ENCODE peak calls at places on chromosomes 2 and 18, in ten cellular contexts. One of them, this sample, is unnamed.

GRCh38 chr2:71799013-71799575 is 345.7 kb downstream of the DYSF start:
- DNase-seq in NCI-H748 treated with DMSO at 0.1 percent for 48 hours: no peak
- DNase-seq in glutamatergic neuron: no peak
- DNase-seq in stimulated activated CD8-positive, alpha-beta memory T cell treated with anti-CD3 and anti-CD28 coated beads, Interleukin-15, amount 100 ng/mL, for 24 hours: no peak
- DNase-seq in AG08395: no peak
- DNase-seq in left ventricle myocardium inferior: no peak
- DNase-seq in activated CD4-positive, alpha-beta T cell treated with anti-CD3 and anti-CD28 coated beads for 1 hour: no peak
- DNase-seq in stimulated activated naive B cell treated with anti-CD40 and anti-IgM and Interleukin-4, amounts not matched to agents 10 μg/mL and 1 μg/mL and 100 μg/mL, for 72 hours: no peak
- DNase-seq in OCI-LY7: no peak
- DNase-seq in aorta: no peak
- DNase-seq in this sample: no peak

GRCh38 chr2:43047187-43047780 is 179.1 kb downstream of the ZFP36L2 start:
- DNase-seq in stimulated activated naive B cell treated with anti-CD40 and anti-IgM and Interleukin-4, amounts not matched to agents 10 μg/mL and 1 μg/mL and 100 μg/mL, for 72 hours: no peak
- DNase-seq in activated CD4-positive, alpha-beta T cell treated with anti-CD3 and anti-CD28 coated beads for 1 hour: no peak
- DNase-seq in stimulated activated CD8-positive, alpha-beta memory T cell treated with anti-CD3 and anti-CD28 coated beads, Interleukin-15, amount 100 ng/mL, for 24 hours: no peak
- DNase-seq in AG08395: no peak
- DNase-seq in left ventricle myocardium inferior: no peak
- DNase-seq in OCI-LY7: no peak
- DNase-seq in NCI-H748 treated with DMSO at 0.1 percent for 48 hours: no peak
- DNase-seq in aorta: peak
- DNase-seq in glutamatergic neuron: no peak
- DNase-seq in this sample: no peak

GRCh38 chr2:58291726-58292430 is 50.8 kb upstream of the FANCL start:
- DNase-seq in NCI-H748 treated with DMSO at 0.1 percent for 48 hours: peak
- DNase-seq in aorta: no peak
- DNase-seq in stimulated activated CD8-positive, alpha-beta memory T cell treated with anti-CD3 and anti-CD28 coated beads, Interleukin-15, amount 100 ng/mL, for 24 hours: no peak
- DNase-seq in activated CD4-positive, alpha-beta T cell treated with anti-CD3 and anti-CD28 coated beads for 1 hour: no peak
- DNase-seq in left ventricle myocardium inferior: no peak
- DNase-seq in stimulated activated naive B cell treated with anti-CD40 and anti-IgM and Interleukin-4, amounts not matched to agents 10 μg/mL and 1 μg/mL and 100 μg/mL, for 72 hours: no peak
- DNase-seq in AG08395: no peak
- DNase-seq in OCI-LY7: no peak
- DNase-seq in glutamatergic neuron: no peak
- DNase-seq in this sample: no peak

GRCh38 chr18:24964213-24964612 is 387.8 kb downstream of the ZNF521 start:
- DNase-seq in activated CD4-positive, alpha-beta T cell treated with anti-CD3 and anti-CD28 coated beads for 1 hour: no peak
- DNase-seq in left ventricle myocardium inferior: no peak
- DNase-seq in stimulated activated CD8-positive, alpha-beta memory T cell treated with anti-CD3 and anti-CD28 coated beads, Interleukin-15, amount 100 ng/mL, for 24 hours: no peak
- DNase-seq in aorta: no peak
- DNase-seq in OCI-LY7: peak
- DNase-seq in NCI-H748 treated with DMSO at 0.1 percent for 48 hours: peak
- DNase-seq in AG08395: peak
- DNase-seq in stimulated activated naive B cell treated with anti-CD40 and anti-IgM and Interleukin-4, amounts not matched to agents 10 μg/mL and 1 μg/mL and 100 μg/mL, for 72 hours: peak
- DNase-seq in glutamatergic neuron: no peak
- DNase-seq in this sample: no peak

GRCh38 chr2:3423492-3424170 is 44.1 kb downstream of the TRAPPC12 start:
- DNase-seq in AG08395: peak
- DNase-seq in activated CD4-positive, alpha-beta T cell treated with anti-CD3 and anti-CD28 coated beads for 1 hour: peak
- DNase-seq in left ventricle myocardium inferior: peak
- DNase-seq in glutamatergic neuron: peak
- DNase-seq in aorta: peak
- DNase-seq in stimulated activated CD8-positive, alpha-beta memory T cell treated with anti-CD3 and anti-CD28 coated beads, Interleukin-15, amount 100 ng/mL, for 24 hours: peak
- DNase-seq in NCI-H748 treated with DMSO at 0.1 percent for 48 hours: peak
- DNase-seq in OCI-LY7: peak
- DNase-seq in stimulated activated naive B cell treated with anti-CD40 and anti-IgM and Interleukin-4, amounts not matched to agents 10 μg/mL and 1 μg/mL and 100 μg/mL, for 72 hours: peak
- DNase-seq in this sample: peak

GRCh38 chr2:151665959-151666358 is 68.3 kb downstream of the NEB start:
- DNase-seq in left ventricle myocardium inferior: no peak
- DNase-seq in glutamatergic neuron: no peak
- DNase-seq in OCI-LY7: no peak
- DNase-seq in aorta: no peak
- DNase-seq in activated CD4-positive, alpha-beta T cell treated with anti-CD3 and anti-CD28 coated beads for 1 hour: no peak
- DNase-seq in stimulated activated naive B cell treated with anti-CD40 and anti-IgM and Interleukin-4, amounts not matched to agents 10 μg/mL and 1 μg/mL and 100 μg/mL, for 72 hours: no peak
- DNase-seq in AG08395: no peak
- DNase-seq in stimulated activated CD8-positive, alpha-beta memory T cell treated with anti-CD3 and anti-CD28 coated beads, Interleukin-15, amount 100 ng/mL, for 24 hours: no peak
- DNase-seq in NCI-H748 treated with DMSO at 0.1 percent for 48 hours: no peak
- DNase-seq in this sample: no peak

GRCh38 chr2:32235315-32235714 is 29.4 kb downstream of the NLRC4 start:
- DNase-seq in aorta: no peak
- DNase-seq in left ventricle myocardium inferior: no peak
- DNase-seq in OCI-LY7: no peak
- DNase-seq in activated CD4-positive, alpha-beta T cell treated with anti-CD3 and anti-CD28 coated beads for 1 hour: no peak
- DNase-seq in stimulated activated CD8-positive, alpha-beta memory T cell treated with anti-CD3 and anti-CD28 coated beads, Interleukin-15, amount 100 ng/mL, for 24 hours: no peak
- DNase-seq in NCI-H748 treated with DMSO at 0.1 percent for 48 hours: no peak
- DNase-seq in AG08395: no peak
- DNase-seq in glutamatergic neuron: peak
- DNase-seq in stimulated activated naive B cell treated with anti-CD40 and anti-IgM and Interleukin-4, amounts not matched to agents 10 μg/mL and 1 μg/mL and 100 μg/mL, for 72 hours: no peak
- DNase-seq in this sample: peak

GRCh38 chr2:228629251-228629650 is 447.8 kb upstream of the SPHKAP start:
- DNase-seq in aorta: no peak
- DNase-seq in OCI-LY7: no peak
- DNase-seq in glutamatergic neuron: no peak
- DNase-seq in stimulated activated naive B cell treated with anti-CD40 and anti-IgM and Interleukin-4, amounts not matched to agents 10 μg/mL and 1 μg/mL and 100 μg/mL, for 72 hours: no peak
- DNase-seq in left ventricle myocardium inferior: no peak
- DNase-seq in AG08395: no peak
- DNase-seq in stimulated activated CD8-positive, alpha-beta memory T cell treated with anti-CD3 and anti-CD28 coated beads, Interleukin-15, amount 100 ng/mL, for 24 hours: no peak
- DNase-seq in activated CD4-positive, alpha-beta T cell treated with anti-CD3 and anti-CD28 coated beads for 1 hour: no peak
- DNase-seq in NCI-H748 treated with DMSO at 0.1 percent for 48 hours: no peak
- DNase-seq in this sample: peak

GRCh38 chr2:237765875-237766274 is 32.7 kb upstream of the RBM44 start:
- DNase-seq in stimulated activated CD8-positive, alpha-beta memory T cell treated with anti-CD3 and anti-CD28 coated beads, Interleukin-15, amount 100 ng/mL, for 24 hours: no peak
- DNase-seq in aorta: no peak
- DNase-seq in activated CD4-positive, alpha-beta T cell treated with anti-CD3 and anti-CD28 coated beads for 1 hour: no peak
- DNase-seq in glutamatergic neuron: no peak
- DNase-seq in left ventricle myocardium inferior: no peak
- DNase-seq in OCI-LY7: no peak
- DNase-seq in AG08395: no peak
- DNase-seq in stimulated activated naive B cell treated with anti-CD40 and anti-IgM and Interleukin-4, amounts not matched to agents 10 μg/mL and 1 μg/mL and 100 μg/mL, for 72 hours: no peak
- DNase-seq in NCI-H748 treated with DMSO at 0.1 percent for 48 hours: no peak
- DNase-seq in this sample: no peak

GRCh38 chr2:104872034-104872865 is 18.3 kb downstream of the POU3F3 start:
- DNase-seq in AG08395: no peak
- DNase-seq in NCI-H748 treated with DMSO at 0.1 percent for 48 hours: peak
- DNase-seq in activated CD4-positive, alpha-beta T cell treated with anti-CD3 and anti-CD28 coated beads for 1 hour: no peak
- DNase-seq in OCI-LY7: no peak
- DNase-seq in aorta: no peak
- DNase-seq in stimulated activated CD8-positive, alpha-beta memory T cell treated with anti-CD3 and anti-CD28 coated beads, Interleukin-15, amount 100 ng/mL, for 24 hours: no peak
- DNase-seq in glutamatergic neuron: peak
- DNase-seq in left ventricle myocardium inferior: no peak
- DNase-seq in stimulated activated naive B cell treated with anti-CD40 and anti-IgM and Interleukin-4, amounts not matched to agents 10 μg/mL and 1 μg/mL and 100 μg/mL, for 72 hours: no peak
- DNase-seq in this sample: peak

GRCh38 chr18:41818381-41819355 is 136.4 kb upstream of the PIK3C3 start:
- DNase-seq in stimulated activated CD8-positive, alpha-beta memory T cell treated with anti-CD3 and anti-CD28 coated beads, Interleukin-15, amount 100 ng/mL, for 24 hours: no peak
- DNase-seq in NCI-H748 treated with DMSO at 0.1 percent for 48 hours: no peak
- DNase-seq in stimulated activated naive B cell treated with anti-CD40 and anti-IgM and Interleukin-4, amounts not matched to agents 10 μg/mL and 1 μg/mL and 100 μg/mL, for 72 hours: no peak
- DNase-seq in glutamatergic neuron: no peak
- DNase-seq in left ventricle myocardium inferior: no peak
- DNase-seq in AG08395: no peak
- DNase-seq in OCI-LY7: no peak
- DNase-seq in aorta: no peak
- DNase-seq in activated CD4-positive, alpha-beta T cell treated with anti-CD3 and anti-CD28 coated beads for 1 hour: no peak
- DNase-seq in this sample: no peak

GRCh38 chr18:56431551-56431950 is 206.8 kb downstream of the TXNL1 start:
- DNase-seq in stimulated activated CD8-positive, alpha-beta memory T cell treated with anti-CD3 and anti-CD28 coated beads, Interleukin-15, amount 100 ng/mL, for 24 hours: no peak
- DNase-seq in glutamatergic neuron: no peak
- DNase-seq in stimulated activated naive B cell treated with anti-CD40 and anti-IgM and Interleukin-4, amounts not matched to agents 10 μg/mL and 1 μg/mL and 100 μg/mL, for 72 hours: no peak
- DNase-seq in activated CD4-positive, alpha-beta T cell treated with anti-CD3 and anti-CD28 coated beads for 1 hour: no peak
- DNase-seq in NCI-H748 treated with DMSO at 0.1 percent for 48 hours: no peak
- DNase-seq in left ventricle myocardium inferior: no peak
- DNase-seq in aorta: no peak
- DNase-seq in AG08395: no peak
- DNase-seq in OCI-LY7: no peak
- DNase-seq in this sample: peak

GRCh38 chr2:201758873-201759272 is 21.9 kb downstream of the ALS2 start:
- DNase-seq in activated CD4-positive, alpha-beta T cell treated with anti-CD3 and anti-CD28 coated beads for 1 hour: no peak
- DNase-seq in stimulated activated naive B cell treated with anti-CD40 and anti-IgM and Interleukin-4, amounts not matched to agents 10 μg/mL and 1 μg/mL and 100 μg/mL, for 72 hours: no peak
- DNase-seq in glutamatergic neuron: no peak
- DNase-seq in OCI-LY7: no peak
- DNase-seq in aorta: no peak
- DNase-seq in stimulated activated CD8-positive, alpha-beta memory T cell treated with anti-CD3 and anti-CD28 coated beads, Interleukin-15, amount 100 ng/mL, for 24 hours: no peak
- DNase-seq in AG08395: no peak
- DNase-seq in NCI-H748 treated with DMSO at 0.1 percent for 48 hours: no peak
- DNase-seq in left ventricle myocardium inferior: no peak
- DNase-seq in this sample: no peak

GRCh38 chr2:112644155-112644932 is 1.4 kb upstream of the SLC20A1 start:
- DNase-seq in OCI-LY7: no peak
- DNase-seq in stimulated activated CD8-positive, alpha-beta memory T cell treated with anti-CD3 and anti-CD28 coated beads, Interleukin-15, amount 100 ng/mL, for 24 hours: no peak
- DNase-seq in glutamatergic neuron: no peak
- DNase-seq in left ventricle myocardium inferior: no peak
- DNase-seq in AG08395: no peak
- DNase-seq in aorta: no peak
- DNase-seq in NCI-H748 treated with DMSO at 0.1 percent for 48 hours: no peak
- DNase-seq in activated CD4-positive, alpha-beta T cell treated with anti-CD3 and anti-CD28 coated beads for 1 hour: no peak
- DNase-seq in stimulated activated naive B cell treated with anti-CD40 and anti-IgM and Interleukin-4, amounts not matched to agents 10 μg/mL and 1 μg/mL and 100 μg/mL, for 72 hours: no peak
- DNase-seq in this sample: no peak

GRCh38 chr2:130729311-130730299 is 735 bp downstream of the GPR148 start:
- DNase-seq in aorta: no peak
- DNase-seq in OCI-LY7: no peak
- DNase-seq in stimulated activated naive B cell treated with anti-CD40 and anti-IgM and Interleukin-4, amounts not matched to agents 10 μg/mL and 1 μg/mL and 100 μg/mL, for 72 hours: no peak
- DNase-seq in NCI-H748 treated with DMSO at 0.1 percent for 48 hours: no peak
- DNase-seq in glutamatergic neuron: no peak
- DNase-seq in stimulated activated CD8-positive, alpha-beta memory T cell treated with anti-CD3 and anti-CD28 coated beads, Interleukin-15, amount 100 ng/mL, for 24 hours: no peak
- DNase-seq in left ventricle myocardium inferior: no peak
- DNase-seq in activated CD4-positive, alpha-beta T cell treated with anti-CD3 and anti-CD28 coated beads for 1 hour: no peak
- DNase-seq in AG08395: no peak
- DNase-seq in this sample: no peak

GRCh38 chr2:223026357-223027110 is 25.5 kb upstream of the KCNE4 start:
- DNase-seq in aorta: no peak
- DNase-seq in stimulated activated CD8-positive, alpha-beta memory T cell treated with anti-CD3 and anti-CD28 coated beads, Interleukin-15, amount 100 ng/mL, for 24 hours: no peak
- DNase-seq in AG08395: peak
- DNase-seq in stimulated activated naive B cell treated with anti-CD40 and anti-IgM and Interleukin-4, amounts not matched to agents 10 μg/mL and 1 μg/mL and 100 μg/mL, for 72 hours: no peak
- DNase-seq in activated CD4-positive, alpha-beta T cell treated with anti-CD3 and anti-CD28 coated beads for 1 hour: no peak
- DNase-seq in left ventricle myocardium inferior: no peak
- DNase-seq in OCI-LY7: no peak
- DNase-seq in glutamatergic neuron: no peak
- DNase-seq in NCI-H748 treated with DMSO at 0.1 percent for 48 hours: peak
- DNase-seq in this sample: peak

GRCh38 chr2:239145601-239146000 is 255.2 kb downstream of the HDAC4 start:
- DNase-seq in aorta: no peak
- DNase-seq in stimulated activated CD8-positive, alpha-beta memory T cell treated with anti-CD3 and anti-CD28 coated beads, Interleukin-15, amount 100 ng/mL, for 24 hours: no peak
- DNase-seq in glutamatergic neuron: no peak
- DNase-seq in stimulated activated naive B cell treated with anti-CD40 and anti-IgM and Interleukin-4, amounts not matched to agents 10 μg/mL and 1 μg/mL and 100 μg/mL, for 72 hours: no peak
- DNase-seq in left ventricle myocardium inferior: no peak
- DNase-seq in activated CD4-positive, alpha-beta T cell treated with anti-CD3 and anti-CD28 coated beads for 1 hour: no peak
- DNase-seq in OCI-LY7: no peak
- DNase-seq in AG08395: no peak
- DNase-seq in NCI-H748 treated with DMSO at 0.1 percent for 48 hours: no peak
- DNase-seq in this sample: no peak

GRCh38 chr2:240816584-240817495 is 3.2 kb downstream of the KIF1A start:
- DNase-seq in stimulated activated CD8-positive, alpha-beta memory T cell treated with anti-CD3 and anti-CD28 coated beads, Interleukin-15, amount 100 ng/mL, for 24 hours: no peak
- DNase-seq in AG08395: no peak
- DNase-seq in NCI-H748 treated with DMSO at 0.1 percent for 48 hours: no peak
- DNase-seq in OCI-LY7: no peak
- DNase-seq in glutamatergic neuron: no peak
- DNase-seq in aorta: no peak
- DNase-seq in activated CD4-positive, alpha-beta T cell treated with anti-CD3 and anti-CD28 coated beads for 1 hour: no peak
- DNase-seq in stimulated activated naive B cell treated with anti-CD40 and anti-IgM and Interleukin-4, amounts not matched to agents 10 μg/mL and 1 μg/mL and 100 μg/mL, for 72 hours: no peak
- DNase-seq in left ventricle myocardium inferior: peak
- DNase-seq in this sample: no peak

GRCh38 chr2:39781697-39782096 is 2.6 kb upstream of the THUMPD2 start:
- DNase-seq in NCI-H748 treated with DMSO at 0.1 percent for 48 hours: no peak
- DNase-seq in stimulated activated CD8-positive, alpha-beta memory T cell treated with anti-CD3 and anti-CD28 coated beads, Interleukin-15, amount 100 ng/mL, for 24 hours: no peak
- DNase-seq in AG08395: no peak
- DNase-seq in activated CD4-positive, alpha-beta T cell treated with anti-CD3 and anti-CD28 coated beads for 1 hour: no peak
- DNase-seq in OCI-LY7: no peak
- DNase-seq in left ventricle myocardium inferior: no peak
- DNase-seq in stimulated activated naive B cell treated with anti-CD40 and anti-IgM and Interleukin-4, amounts not matched to agents 10 μg/mL and 1 μg/mL and 100 μg/mL, for 72 hours: no peak
- DNase-seq in aorta: no peak
- DNase-seq in glutamatergic neuron: no peak
- DNase-seq in this sample: no peak

GRCh38 chr2:16508061-16508851 is 157.4 kb downstream of the CYRIA start:
- DNase-seq in NCI-H748 treated with DMSO at 0.1 percent for 48 hours: peak
- DNase-seq in AG08395: peak
- DNase-seq in aorta: peak
- DNase-seq in OCI-LY7: no peak
- DNase-seq in activated CD4-positive, alpha-beta T cell treated with anti-CD3 and anti-CD28 coated beads for 1 hour: no peak
- DNase-seq in left ventricle myocardium inferior: peak
- DNase-seq in stimulated activated CD8-positive, alpha-beta memory T cell treated with anti-CD3 and anti-CD28 coated beads, Interleukin-15, amount 100 ng/mL, for 24 hours: no peak
- DNase-seq in glutamatergic neuron: peak
- DNase-seq in stimulated activated naive B cell treated with anti-CD40 and anti-IgM and Interleukin-4, amounts not matched to agents 10 μg/mL and 1 μg/mL and 100 μg/mL, for 72 hours: peak
- DNase-seq in this sample: peak

GRCh38 chr2:47075361-47076125 is 79.6 kb downstream of the STPG4 start:
- DNase-seq in stimulated activated CD8-positive, alpha-beta memory T cell treated with anti-CD3 and anti-CD28 coated beads, Interleukin-15, amount 100 ng/mL, for 24 hours: no peak
- DNase-seq in glutamatergic neuron: no peak
- DNase-seq in AG08395: no peak
- DNase-seq in NCI-H748 treated with DMSO at 0.1 percent for 48 hours: no peak
- DNase-seq in left ventricle myocardium inferior: no peak
- DNase-seq in OCI-LY7: no peak
- DNase-seq in activated CD4-positive, alpha-beta T cell treated with anti-CD3 and anti-CD28 coated beads for 1 hour: no peak
- DNase-seq in stimulated activated naive B cell treated with anti-CD40 and anti-IgM and Interleukin-4, amounts not matched to agents 10 μg/mL and 1 μg/mL and 100 μg/mL, for 72 hours: no peak
- DNase-seq in aorta: peak
- DNase-seq in this sample: no peak

GRCh38 chr2:100197643-100198153 is 55.3 kb upstream of the AFF3 start:
- DNase-seq in NCI-H748 treated with DMSO at 0.1 percent for 48 hours: no peak
- DNase-seq in aorta: peak
- DNase-seq in stimulated activated naive B cell treated with anti-CD40 and anti-IgM and Interleukin-4, amounts not matched to agents 10 μg/mL and 1 μg/mL and 100 μg/mL, for 72 hours: no peak
- DNase-seq in left ventricle myocardium inferior: peak
- DNase-seq in AG08395: peak
- DNase-seq in stimulated activated CD8-positive, alpha-beta memory T cell treated with anti-CD3 and anti-CD28 coated beads, Interleukin-15, amount 100 ng/mL, for 24 hours: no peak
- DNase-seq in OCI-LY7: no peak
- DNase-seq in activated CD4-positive, alpha-beta T cell treated with anti-CD3 and anti-CD28 coated beads for 1 hour: no peak
- DNase-seq in glutamatergic neuron: peak
- DNase-seq in this sample: peak

GRCh38 chr2:160375802-160376469 is 117.7 kb downstream of the RBMS1 start:
- DNase-seq in NCI-H748 treated with DMSO at 0.1 percent for 48 hours: no peak
- DNase-seq in left ventricle myocardium inferior: no peak
- DNase-seq in aorta: no peak
- DNase-seq in OCI-LY7: peak
- DNase-seq in stimulated activated naive B cell treated with anti-CD40 and anti-IgM and Interleukin-4, amounts not matched to agents 10 μg/mL and 1 μg/mL and 100 μg/mL, for 72 hours: no peak
- DNase-seq in AG08395: no peak
- DNase-seq in activated CD4-positive, alpha-beta T cell treated with anti-CD3 and anti-CD28 coated beads for 1 hour: no peak
- DNase-seq in glutamatergic neuron: no peak
- DNase-seq in stimulated activated CD8-positive, alpha-beta memory T cell treated with anti-CD3 and anti-CD28 coated beads, Interleukin-15, amount 100 ng/mL, for 24 hours: no peak
- DNase-seq in this sample: peak

GRCh38 chr18:60247103-60247502 is 125.5 kb downstream of the MC4R start:
- DNase-seq in NCI-H748 treated with DMSO at 0.1 percent for 48 hours: no peak
- DNase-seq in AG08395: no peak
- DNase-seq in OCI-LY7: peak
- DNase-seq in activated CD4-positive, alpha-beta T cell treated with anti-CD3 and anti-CD28 coated beads for 1 hour: no peak
- DNase-seq in left ventricle myocardium inferior: no peak
- DNase-seq in stimulated activated CD8-positive, alpha-beta memory T cell treated with anti-CD3 and anti-CD28 coated beads, Interleukin-15, amount 100 ng/mL, for 24 hours: no peak
- DNase-seq in glutamatergic neuron: no peak
- DNase-seq in aorta: no peak
- DNase-seq in stimulated activated naive B cell treated with anti-CD40 and anti-IgM and Interleukin-4, amounts not matched to agents 10 μg/mL and 1 μg/mL and 100 μg/mL, for 72 hours: no peak
- DNase-seq in this sample: no peak

GRCh38 chr2:159615936-159616733 is at the start of gene BAZ2B:
- DNase-seq in glutamatergic neuron: peak
- DNase-seq in NCI-H748 treated with DMSO at 0.1 percent for 48 hours: peak
- DNase-seq in stimulated activated naive B cell treated with anti-CD40 and anti-IgM and Interleukin-4, amounts not matched to agents 10 μg/mL and 1 μg/mL and 100 μg/mL, for 72 hours: no peak
- DNase-seq in activated CD4-positive, alpha-beta T cell treated with anti-CD3 and anti-CD28 coated beads for 1 hour: no peak
- DNase-seq in stimulated activated CD8-positive, alpha-beta memory T cell treated with anti-CD3 and anti-CD28 coated beads, Interleukin-15, amount 100 ng/mL, for 24 hours: no peak
- DNase-seq in AG08395: peak
- DNase-seq in OCI-LY7: no peak
- DNase-seq in left ventricle myocardium inferior: peak
- DNase-seq in aorta: peak
- DNase-seq in this sample: peak

GRCh38 chr18:67805261-67805660 is 288.7 kb upstream of the DSEL start:
- DNase-seq in left ventricle myocardium inferior: no peak
- DNase-seq in stimulated activated CD8-positive, alpha-beta memory T cell treated with anti-CD3 and anti-CD28 coated beads, Interleukin-15, amount 100 ng/mL, for 24 hours: no peak
- DNase-seq in activated CD4-positive, alpha-beta T cell treated with anti-CD3 and anti-CD28 coated beads for 1 hour: no peak
- DNase-seq in AG08395: no peak
- DNase-seq in stimulated activated naive B cell treated with anti-CD40 and anti-IgM and Interleukin-4, amounts not matched to agents 10 μg/mL and 1 μg/mL and 100 μg/mL, for 72 hours: no peak
- DNase-seq in OCI-LY7: no peak
- DNase-seq in glutamatergic neuron: no peak
- DNase-seq in aorta: no peak
- DNase-seq in NCI-H748 treated with DMSO at 0.1 percent for 48 hours: no peak
- DNase-seq in this sample: no peak

GRCh38 chr2:224309216-224309615 is 92.7 kb downstream of the FAM124B start:
- DNase-seq in stimulated activated naive B cell treated with anti-CD40 and anti-IgM and Interleukin-4, amounts not matched to agents 10 μg/mL and 1 μg/mL and 100 μg/mL, for 72 hours: no peak
- DNase-seq in OCI-LY7: no peak
- DNase-seq in AG08395: peak
- DNase-seq in glutamatergic neuron: no peak
- DNase-seq in left ventricle myocardium inferior: no peak
- DNase-seq in NCI-H748 treated with DMSO at 0.1 percent for 48 hours: no peak
- DNase-seq in aorta: no peak
- DNase-seq in stimulated activated CD8-positive, alpha-beta memory T cell treated with anti-CD3 and anti-CD28 coated beads, Interleukin-15, amount 100 ng/mL, for 24 hours: no peak
- DNase-seq in activated CD4-positive, alpha-beta T cell treated with anti-CD3 and anti-CD28 coated beads for 1 hour: no peak
- DNase-seq in this sample: peak

GRCh38 chr2:96099861-96100798 is 16.2 kb downstream of the ADRA2B start:
- DNase-seq in stimulated activated naive B cell treated with anti-CD40 and anti-IgM and Interleukin-4, amounts not matched to agents 10 μg/mL and 1 μg/mL and 100 μg/mL, for 72 hours: no peak
- DNase-seq in aorta: peak
- DNase-seq in stimulated activated CD8-positive, alpha-beta memory T cell treated with anti-CD3 and anti-CD28 coated beads, Interleukin-15, amount 100 ng/mL, for 24 hours: no peak
- DNase-seq in glutamatergic neuron: peak
- DNase-seq in activated CD4-positive, alpha-beta T cell treated with anti-CD3 and anti-CD28 coated beads for 1 hour: no peak
- DNase-seq in AG08395: no peak
- DNase-seq in OCI-LY7: no peak
- DNase-seq in NCI-H748 treated with DMSO at 0.1 percent for 48 hours: no peak
- DNase-seq in left ventricle myocardium inferior: peak
- DNase-seq in this sample: no peak

This sample was measured in iris pigment epithelial cell.